ENCODE peak calls at places on chromosomes 13 and 19, in seven cellular contexts. O is MM.1S; V is endodermal cell; W is heart right ventricle; J is lung; R is CD8-positive, alpha-beta T cell; C is BE2C. K is an unnamed sample.
A peak's percentile ranks its signal among the peaks of the same experiment; 100 is the strongest.

GRCh38 chr19:41324231-41324702 is 14.3 kb downstream of the CCDC97 start:
- DNase-seq in O (no peak), V (peak; percentile 78), W (no peak), J (no peak), R (no peak), C (no peak), K (no peak)

GRCh38 chr13:75879656-75880055 is 243.5 kb downstream of the LMO7 start:
- DNase-seq in O (no peak), V (no peak), W (no peak), J (no peak), R (no peak), C (no peak), K (no peak)

GRCh38 chr19:30530751-30531150 is 158.6 kb downstream of the ZNF536 start:
- DNase-seq in O (no peak), V (no peak), W (no peak), J (no peak), R (no peak), C (no peak), K (no peak)

GRCh38 chr19:38555200-38555599 is 62.6 kb downstream of the MAP4K1 start:
- DNase-seq in O (no peak), V (no peak), W (no peak), J (no peak), R (no peak), C (no peak), K (no peak)

GRCh38 chr13:24747248-24748151 is 16.5 kb upstream of the RNF17 start:
- DNase-seq in O (peak; percentile 78), V (peak; percentile 78), W (no peak), J (no peak), R (no peak), C (no peak), K (peak; percentile 51)

GRCh38 chr13:20582026-20582425 is 15.1 kb downstream of the IFT88 start:
- DNase-seq in O (no peak), V (no peak), W (no peak), J (no peak), R (no peak), C (no peak), K (no peak)

GRCh38 chr19:55373993-55374757 is 2.5 kb upstream of the TMEM190 start:
- DNase-seq in O (no peak), V (peak; percentile 83), W (no peak), J (no peak), R (no peak), C (no peak), K (no peak)

GRCh38 chr19:1675633-1676350 is 23.4 kb upstream of the TCF3 start:
- DNase-seq in O (no peak), V (peak; percentile 77), W (no peak), J (no peak), R (no peak), C (peak; percentile 67), K (no peak)

GRCh38 chr19:4357921-4358326 is 14.6 kb downstream of the MPND start:
- DNase-seq in O (no peak), V (peak; percentile 47), W (no peak), J (no peak), R (no peak), C (no peak), K (no peak)

GRCh38 chr19:50844296-50844935 is 10.3 kb upstream of the KLK3 start:
- DNase-seq in O (peak; percentile 50), V (no peak), W (no peak), J (no peak), R (no peak), C (no peak), K (no peak)

DNA sequence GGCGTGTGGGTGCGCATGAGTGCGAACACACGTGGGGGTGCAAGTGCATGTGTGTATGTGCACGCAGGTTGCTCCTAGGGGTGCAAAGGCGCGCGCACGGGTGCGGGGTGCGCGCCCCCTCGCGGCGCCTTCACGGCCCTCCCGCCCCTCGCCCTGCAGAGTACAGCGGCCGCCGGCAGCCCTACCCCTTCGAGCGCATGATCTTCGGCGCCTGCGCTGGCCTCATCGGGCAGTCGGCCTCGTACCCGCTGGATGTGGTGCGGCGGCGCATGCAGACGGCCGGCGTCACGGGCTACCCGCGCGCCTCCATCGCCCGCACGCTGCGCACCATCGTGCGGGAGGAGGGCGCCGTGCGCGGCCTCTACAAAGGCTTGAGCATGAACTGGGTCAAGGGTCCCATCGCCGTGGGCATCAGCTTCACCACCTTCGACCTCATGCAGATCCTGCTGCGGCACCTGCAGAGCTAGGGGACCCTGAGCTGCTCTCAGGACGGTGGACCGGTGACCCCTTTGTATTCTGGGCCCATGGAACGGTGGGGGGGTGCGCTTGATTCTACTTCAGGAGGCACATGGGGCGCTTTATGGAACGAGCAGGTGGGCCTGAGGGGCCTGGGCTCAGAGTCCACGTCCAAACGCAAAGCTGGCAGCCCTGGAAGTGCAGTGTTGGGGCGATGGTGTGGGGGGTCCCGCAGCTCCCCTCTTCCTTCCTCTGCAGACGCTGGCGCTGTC is 27.7 kb downstream of the TMEM161A start:
- DNase-seq in O (no peak), V (peak; percentile 83), W (no peak), J (no peak), R (peak; percentile 13), C (peak; percentile 72), K (peak; percentile 44)
- TF ChIP-seq CTCF in O (no peak), V (peak; percentile 76), W (peak; percentile 37), J (no peak), R (no peak), C (peak; percentile 55), K (peak; percentile 17)

GRCh38 chr19:35345671-35346111 is 2.0 kb upstream of the FFAR1 start:
- DNase-seq in O (no peak), V (peak; percentile 18), W (no peak), J (no peak), R (no peak), C (no peak), K (no peak)

GRCh38 chr19:35348909-35349611 is 1.4 kb downstream of the FFAR1 start:
- DNase-seq in O (no peak), V (peak; percentile 53), W (no peak), J (no peak), R (no peak), C (peak; percentile 36), K (peak; percentile 65)

GRCh38 chr19:35346193-35347052 is 1.3 kb upstream of the FFAR1 start:
- DNase-seq in O (no peak), V (peak; percentile 46), W (no peak), J (no peak), R (peak; percentile 72), C (no peak), K (peak; percentile 76)

GRCh38 chr19:35347930-35348298 is 212 bp downstream of the FFAR1 start:
- DNase-seq in O (no peak), V (peak; percentile 16), W (no peak), J (no peak), R (no peak), C (no peak), K (no peak)

DNA sequence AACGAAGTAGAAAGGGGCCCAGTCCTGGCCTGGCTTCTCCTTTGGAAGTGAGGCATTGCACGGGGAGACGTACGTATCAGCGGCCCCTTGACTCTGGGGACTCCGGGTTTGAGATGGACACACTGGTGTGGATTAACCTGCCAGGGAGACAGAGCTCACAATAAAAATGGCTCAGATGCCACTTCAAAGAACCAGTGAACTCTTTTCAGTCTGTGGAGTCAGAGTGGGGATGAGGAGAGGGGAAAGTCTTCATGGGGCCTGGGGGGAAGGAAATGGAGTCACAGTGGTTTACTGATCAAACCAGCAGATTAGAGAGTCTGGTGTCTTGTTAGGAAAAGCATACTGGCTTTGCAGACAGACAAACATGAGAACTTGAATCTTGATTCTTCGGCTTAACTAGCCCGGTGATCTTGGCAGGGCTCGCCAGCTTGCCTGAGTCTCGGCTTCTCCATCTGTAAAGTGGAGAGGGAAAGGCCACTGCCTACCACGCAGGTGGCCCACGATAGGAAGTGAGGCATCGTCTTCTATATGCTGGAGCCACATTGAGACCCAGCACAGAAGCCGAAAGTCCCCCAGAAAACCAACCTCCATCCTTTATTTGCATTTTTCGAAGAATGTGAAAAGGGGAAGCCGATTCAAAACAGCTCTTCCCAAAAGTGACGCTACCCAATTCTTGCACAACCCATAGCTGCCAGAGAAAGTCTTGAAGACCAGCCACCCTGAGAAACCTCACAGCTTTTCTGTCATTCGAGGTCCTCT is at the start of gene FFAR1:
- DNase-seq in O (no peak), V (peak; percentile 13), W (no peak), J (peak; percentile 46), R (peak; percentile 33), C (no peak), K (peak; percentile 79)
- H3K4me3 ChIP-seq in O (no peak within 1 kb of the TSS), V (no peak within 1 kb of the TSS), W (no peak within 1 kb of the TSS), J (no peak within 1 kb of the TSS), R (no peak within 1 kb of the TSS), C (no peak within 1 kb of the TSS), K (no peak within 1 kb of the TSS)

GRCh38 chr13:52147225-52147624 is 12.2 kb downstream of the NEK3 start:
- DNase-seq in O (no peak), V (no peak), W (no peak), J (no peak), R (no peak), C (no peak), K (no peak)
- H3K36me3 ChIP-seq in O (no peaks in the 10 kb centered on the region), V (peaks cover 59% of the 10 kb centered on the region), W (peaks cover 94% of the 10 kb centered on the region), J (peaks cover 9% of the 10 kb centered on the region), R (no peaks in the 10 kb centered on the region), C (no peaks in the 10 kb centered on the region), K (no peaks in the 10 kb centered on the region)

DNA sequence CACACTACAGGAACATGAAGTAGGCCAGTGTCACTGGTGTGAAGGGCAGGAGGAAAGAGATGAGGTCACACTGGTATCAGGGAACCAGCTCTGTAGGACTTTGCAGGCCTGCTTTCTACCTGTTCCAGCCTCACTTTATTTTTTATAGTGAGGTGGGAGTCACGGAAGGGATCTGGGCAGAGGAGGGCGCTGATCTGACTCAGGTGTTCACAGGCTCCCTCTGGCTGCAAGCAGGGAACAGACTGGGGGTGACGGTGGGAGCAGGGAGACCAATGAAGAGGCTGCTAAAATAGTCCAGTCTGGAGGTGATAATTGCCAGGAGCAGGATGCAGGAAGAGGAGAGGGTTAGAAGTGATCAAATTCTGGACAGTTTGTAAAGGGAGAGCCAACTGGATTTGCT is 2.8 kb downstream of the THAP8 start:
- DNase-seq in O (no peak), V (peak; percentile 89), W (no peak), J (no peak), R (no peak), C (no peak), K (no peak)
- TF ChIP-seq CTCF in O (no peak), V (peak; percentile 82), W (peak; percentile 24), J (no peak), R (no peak), C (peak; percentile 44), K (peak; percentile 32)

K was measured in GM06990.